ENCODE peak calls at places on chromosomes 6 and 20, in seven cellular contexts. H is sigmoid colon; Z is CD4-positive, CD25-positive, alpha-beta regulatory T cell; C is T1000; R is GM23248; S is cardiac muscle cell; X is H9. T is an unnamed sample.

GRCh38 chr6:149614352-149614751 is 34.2 kb downstream of the KATNA1 start:
- DNase-seq in H (no peak), Z (no peak), C (no peak), R (peak), S (no peak), X (no peak), T (no peak)

GRCh38 chr6:144619983-144620382 is 334.8 kb downstream of the UTRN start:
- DNase-seq in H (no peak), Z (no peak), C (no peak), R (no peak), S (no peak), X (no peak), T (no peak)

GRCh38 chr20:47989957-47990356 is 204.7 kb upstream of the SULF2 start:
- DNase-seq in H (no peak), Z (no peak), C (no peak), R (no peak), S (no peak), X (no peak), T (no peak)

GRCh38 chr6:130602151-130602770 is 224.9 kb upstream of the SMLR1 start:
- DNase-seq in H (no peak), Z (no peak), C (peak), R (peak), S (no peak), X (no peak), T (peak)

GRCh38 chr6:5851261-5851757 is 155.4 kb downstream of the NRN1 start:
- DNase-seq in H (no peak), Z (peak), C (no peak), R (peak), S (peak), X (peak), T (peak)

GRCh38 chr20:48350291-48350988 is 477.4 kb downstream of the PREX1 start:
- DNase-seq in H (no peak), Z (no peak), C (no peak), R (no peak), S (no peak), X (peak), T (no peak)

GRCh38 chr20:45685896-45686295 is 15.9 kb upstream of the WFDC11 start:
- DNase-seq in H (no peak), Z (no peak), C (no peak), R (peak), S (no peak), X (peak), T (peak)

GRCh38 chr6:109167557-109167956 is 72.2 kb downstream of the CEP57L1 start:
- DNase-seq in H (no peak), Z (no peak), C (no peak), R (no peak), S (no peak), X (no peak), T (no peak)

GRCh38 chr20:14334306-14334930 is 3.0 kb downstream of the FLRT3 start:
- DNase-seq in H (peak), Z (no peak), C (peak), R (peak), S (peak), X (peak), T (peak)